ENCODE peak calls at places on chromosomes 4 and X, in nine cellular contexts. S, B, P, Q, H, G, V, C and T are unnamed samples.

GRCh38 chrX:13482764-13483552 is 86.4 kb upstream of the EGFL6 start:
- DNase-seq in S (no peak), B (no peak), P (no peak), Q (no peak), H (no peak), G (no peak), V (peak), C (no peak), T (no peak)

GRCh38 chr4:18980516-18981233 is 959.1 kb upstream of the LCORL start:
- DNase-seq in S (no peak), B (no peak), P (no peak), Q (no peak), H (no peak), G (no peak), V (no peak), C (no peak), T (no peak)

GRCh38 chrX:153768311-153769157 is 4.5 kb downstream of the PLXNB3 start:
- DNase-seq in S (no peak), B (no peak), P (no peak), Q (no peak), H (no peak), G (no peak), V (no peak), C (no peak), T (no peak)

GRCh38 chr4:107640157-107640556 is 79.9 kb downstream of the PAPSS1 start:
- DNase-seq in S (no peak), B (no peak), P (peak), Q (no peak), H (no peak), G (no peak), V (peak), C (no peak), T (no peak)

GRCh38 chr4:165201806-165202205 is 5.6 kb upstream of the KLHL2 start:
- DNase-seq in S (no peak), B (no peak), P (no peak), Q (no peak), H (no peak), G (no peak), V (peak), C (peak), T (no peak)

GRCh38 chr4:88659061-88659889 is 38.4 kb downstream of the NAP1L5 start:
- DNase-seq in S (no peak), B (peak), P (peak), Q (peak), H (peak), G (peak), V (peak), C (peak), T (peak)

GRCh38 chr4:176780995-176781738 is 11.6 kb downstream of the VEGFC start:
- DNase-seq in S (no peak), B (peak), P (peak), Q (no peak), H (no peak), G (no peak), V (peak), C (peak), T (no peak)

GRCh38 chr4:21386166-21386780 is 562.3 kb downstream of the KCNIP4 start:
- DNase-seq in S (no peak), B (no peak), P (no peak), Q (no peak), H (no peak), G (no peak), V (no peak), C (no peak), T (no peak)

GRCh38 chr4:95284668-95285067 is 264.1 kb downstream of the UNC5C start:
- DNase-seq in S (no peak), B (no peak), P (no peak), Q (no peak), H (no peak), G (no peak), V (no peak), C (no peak), T (no peak)

GRCh38 chr4:145565328-145565727 is 53.9 kb upstream of the MMAA start:
- DNase-seq in S (no peak), B (no peak), P (no peak), Q (no peak), H (no peak), G (no peak), V (peak), C (no peak), T (no peak)

GRCh38 chr4:3524349-3524748 is 7.9 kb downstream of the LRPAP1 start:
- DNase-seq in S (no peak), B (no peak), P (no peak), Q (no peak), H (no peak), G (no peak), V (no peak), C (no peak), T (no peak)

GRCh38 chrX:83916525-83916924 is 55.6 kb downstream of the CYLC1 start:
- DNase-seq in S (no peak), B (peak), P (no peak), Q (no peak), H (peak), G (no peak), V (peak), C (no peak), T (peak)

GRCh38 chr4:88738146-88738545 is 40.5 kb upstream of the NAP1L5 start:
- DNase-seq in S (no peak), B (no peak), P (no peak), Q (no peak), H (no peak), G (no peak), V (no peak), C (no peak), T (no peak)

GRCh38 chr4:13524504-13525243 is 19.6 kb downstream of the NKX3-2 start:
- DNase-seq in S (no peak), B (peak), P (no peak), Q (no peak), H (no peak), G (no peak), V (peak), C (peak), T (no peak)

GRCh38 chr4:15234101-15234500 is 193.7 kb upstream of the C1QTNF7 start:
- DNase-seq in S (no peak), B (peak), P (no peak), Q (no peak), H (no peak), G (no peak), V (peak), C (peak), T (no peak)

GRCh38 chrX:145292208-145292607 is 44.9 kb downstream of the SPANXN1 start:
- DNase-seq in S (no peak), B (no peak), P (no peak), Q (no peak), H (no peak), G (no peak), V (no peak), C (no peak), T (no peak)

GRCh38 chr4:4689694-4690440 is 148.0 kb upstream of the STX18 start:
- DNase-seq in S (no peak), B (no peak), P (no peak), Q (no peak), H (no peak), G (no peak), V (peak), C (no peak), T (no peak)

GRCh38 chr4:52235775-52236174 is 184.7 kb downstream of the SPATA18 start:
- DNase-seq in S (no peak), B (no peak), P (no peak), Q (no peak), H (no peak), G (no peak), V (no peak), C (no peak), T (no peak)

GRCh38 chr4:108398836-108399235 is 221.5 kb upstream of the RPL34 start:
- DNase-seq in S (no peak), B (no peak), P (no peak), Q (no peak), H (no peak), G (peak), V (no peak), C (no peak), T (no peak)

GRCh38 chr4:112956458-112956857 is 93.0 kb upstream of the ANK2 start:
- DNase-seq in S (peak), B (no peak), P (no peak), Q (no peak), H (no peak), G (no peak), V (no peak), C (no peak), T (no peak)